ENCODE peak calls at places on chromosomes 16 and 17, in six cellular contexts. A is left ventricle myocardium inferior; O is lower leg skin; G is activated CD8-positive, alpha-beta T cell treated with anti-CD3 and anti-CD28 coated beads for 36 hours; I is heart right ventricle; Y is AG04449. L is an unnamed sample.

GRCh38 chr16:85328665-85329058 is 216.4 kb upstream of the CIBAR2 start:
- DNase-seq in A (no peak), O (no peak), G (no peak), I (no peak), Y (no peak), L (no peak)

GRCh38 chr17:47948706-47949196 is 7.4 kb downstream of the PNPO start:
- DNase-seq in A (no peak), O (no peak), G (no peak), I (no peak), Y (no peak), L (no peak)

GRCh38 chr17:27980035-27980434 is 62.4 kb upstream of the NLK start:
- DNase-seq in A (no peak), O (no peak), G (no peak), I (no peak), Y (no peak), L (no peak)

GRCh38 chr17:69500911-69501429 is 86.5 kb downstream of the MAP2K6 start:
- DNase-seq in A (no peak), O (no peak), G (no peak), I (no peak), Y (no peak), L (no peak)

GRCh38 chr17:63446218-63446980 is at the start of gene CYB561:
- DNase-seq in A (peak), O (peak), G (peak), I (peak), Y (no peak), L (peak)

GRCh38 chr17:19409509-19409908 is 1.5 kb upstream of the RNF112 start:
- DNase-seq in A (no peak), O (no peak), G (no peak), I (no peak), Y (no peak), L (no peak)

GRCh38 chr17:49506282-49506681 is 11.2 kb downstream of the NGFR start:
- DNase-seq in A (no peak), O (no peak), G (no peak), I (no peak), Y (no peak), L (no peak)

GRCh38 chr16:71629617-71630016 is 3.6 kb downstream of the MARVELD3 start:
- DNase-seq in A (no peak), O (no peak), G (no peak), I (no peak), Y (no peak), L (no peak)

GRCh38 chr16:82094942-82095540 is 60.0 kb downstream of the HSD17B2 start:
- DNase-seq in A (no peak), O (no peak), G (no peak), I (no peak), Y (no peak), L (no peak)

GRCh38 chr16:79098897-79099296 is 501.6 kb downstream of the MAF start:
- DNase-seq in A (no peak), O (no peak), G (no peak), I (no peak), Y (no peak), L (no peak)

GRCh38 chr17:47304191-47304590 is 19.6 kb upstream of the EFCAB13 start:
- DNase-seq in A (no peak), O (no peak), G (no peak), I (no peak), Y (no peak), L (no peak)

GRCh38 chr16:66758086-66758485 is 6.7 kb upstream of the DYNC1LI2 start:
- DNase-seq in A (no peak), O (no peak), G (no peak), I (no peak), Y (no peak), L (no peak)
- TF ChIP-seq CTCF in A (no peak), O (no peak), G (no peak), I (no peak), Y (no peak), L (no peak)

GRCh38 chr17:76844485-76844829 is 23.7 kb upstream of the MGAT5B start:
- DNase-seq in A (no peak), O (no peak), G (no peak), I (no peak), Y (no peak), L (no peak)

GRCh38 chr17:76844846-76845245 is 23.4 kb upstream of the MGAT5B start:
- DNase-seq in A (no peak), O (no peak), G (no peak), I (no peak), Y (no peak), L (no peak)

GRCh38 chr17:76841776-76842405 is 26.3 kb upstream of the MGAT5B start:
- DNase-seq in A (no peak), O (no peak), G (no peak), I (no peak), Y (no peak), L (no peak)

GRCh38 chr17:76845524-76845923 is 22.7 kb upstream of the MGAT5B start:
- DNase-seq in A (no peak), O (no peak), G (no peak), I (no peak), Y (no peak), L (no peak)

GRCh38 chr17:76843703-76844484 is 24.3 kb upstream of the MGAT5B start:
- DNase-seq in A (no peak), O (no peak), G (no peak), I (no peak), Y (no peak), L (no peak)
- TF ChIP-seq CTCF in A (no peak), O (no peak), G (no peak), I (no peak), Y (no peak), L (no peak)

GRCh38 chr16:4510131-4510530 is 28.4 kb downstream of the CDIP1 start:
- DNase-seq in A (no peak), O (no peak), G (no peak), I (no peak), Y (no peak), L (no peak)

GRCh38 chr16:4510747-4511426 is 27.7 kb downstream of the CDIP1 start:
- DNase-seq in A (no peak), O (no peak), G (no peak), I (no peak), Y (no peak), L (no peak)

GRCh38 chr16:4513086-4513860 is 25.3 kb downstream of the CDIP1 start:
- DNase-seq in A (peak), O (no peak), G (no peak), I (no peak), Y (no peak), L (no peak)

GRCh38 chr16:4512473-4512872 is 26.1 kb downstream of the CDIP1 start:
- DNase-seq in A (no peak), O (no peak), G (no peak), I (no peak), Y (no peak), L (no peak)

DNA sequence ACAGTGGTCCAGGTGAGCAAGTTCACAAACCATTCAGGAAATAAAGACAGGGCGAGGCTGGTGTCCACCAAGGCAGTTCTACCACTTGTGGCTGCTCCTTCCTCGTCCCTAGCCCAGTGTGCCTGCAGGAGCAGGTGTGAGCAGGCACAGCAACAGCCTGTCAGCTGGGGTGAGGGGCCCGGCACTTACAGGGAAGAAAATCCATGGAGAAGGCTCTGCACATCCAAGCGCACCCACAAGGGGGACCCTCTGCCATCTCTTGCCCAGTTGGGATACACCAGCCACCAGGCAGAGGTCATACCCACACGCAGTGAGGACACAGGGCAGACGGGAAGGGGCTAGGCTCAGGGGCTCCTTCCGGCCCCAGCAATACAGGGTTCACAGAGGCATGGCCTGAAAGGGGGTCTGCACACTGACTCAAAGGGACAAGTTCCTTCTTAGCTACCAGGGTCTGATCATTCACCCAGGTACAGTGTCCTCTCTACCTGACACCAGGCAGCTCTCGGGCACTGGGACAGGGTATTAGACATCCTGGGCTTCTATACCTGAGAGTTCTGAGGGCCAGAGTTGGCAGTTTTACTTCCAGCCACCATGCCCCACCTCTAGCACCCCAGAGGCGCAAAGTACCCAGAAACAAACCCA is 27.0 kb downstream of the CDIP1 start:
- DNase-seq in A (peak), O (no peak), G (peak), I (peak), Y (no peak), L (no peak)
- TF ChIP-seq CTCF in A (peak), O (no peak), G (no peak), I (peak), Y (peak), L (peak)

GRCh38 chr17:75752405-75753192 is 12.4 kb downstream of the GALK1 start:
- DNase-seq in A (no peak), O (no peak), G (no peak), I (no peak), Y (no peak), L (peak)
- TF ChIP-seq CTCF in A (no peak), O (no peak), G (no peak), I (no peak), Y (no peak), L (peak)

GRCh38 chr17:15944720-15945492 is at the start of gene ADORA2B:
- DNase-seq in A (peak), O (no peak), G (peak), I (peak), Y (no peak), L (peak)
- TF ChIP-seq CTCF in A (peak), O (no peak), G (peak), I (peak), Y (peak), L (peak)

GRCh38 chr17:72056727-72057290 is 64.0 kb upstream of the SOX9 start:
- DNase-seq in A (no peak), O (no peak), G (no peak), I (no peak), Y (no peak), L (no peak)
- TF ChIP-seq CTCF in A (no peak), O (no peak), G (no peak), I (no peak), Y (no peak), L (no peak)

GRCh38 chr16:70467113-70467512 is 12.7 kb downstream of the FCSK start:
- DNase-seq in A (no peak), O (no peak), G (no peak), I (no peak), Y (no peak), L (no peak)
- TF ChIP-seq CTCF in A (no peak), O (no peak), G (no peak), I (no peak), Y (no peak), L (no peak)

DNA sequence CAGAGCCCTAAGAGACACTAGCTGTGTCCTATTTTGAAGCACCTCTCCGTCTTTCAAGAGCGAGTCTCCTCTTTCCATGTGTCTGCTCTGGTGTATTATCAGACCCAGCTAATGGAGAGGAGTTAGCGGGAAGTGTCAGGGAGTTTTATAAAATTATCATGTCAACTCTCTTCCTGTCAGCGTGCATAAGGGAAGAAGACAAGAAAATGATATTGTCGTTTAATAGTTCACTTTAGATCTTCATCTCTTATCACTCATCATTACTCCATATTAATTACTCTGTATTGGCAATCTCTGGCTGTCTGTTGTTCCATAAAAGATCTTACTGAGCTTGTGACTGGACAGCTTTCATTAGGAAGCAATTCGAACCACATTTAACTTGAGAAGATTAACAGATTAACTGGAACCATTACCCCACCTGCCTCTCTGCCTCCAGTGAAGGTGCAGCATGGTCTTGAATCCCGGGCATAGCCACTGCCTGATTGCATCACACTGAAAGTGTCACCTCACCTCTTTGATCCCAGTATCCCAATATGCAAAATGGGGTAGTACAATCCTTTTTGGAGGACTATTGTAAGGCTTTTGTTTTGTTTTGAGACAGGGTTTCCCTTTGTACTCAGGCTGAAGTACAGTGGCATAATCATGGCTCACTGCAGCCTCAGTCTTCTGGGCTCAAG is 121.1 kb downstream of the TMEM114 start:
- DNase-seq in A (no peak), O (no peak), G (no peak), I (no peak), Y (no peak), L (no peak)
- TF ChIP-seq CTCF in A (no peak), O (no peak), G (no peak), I (no peak), Y (no peak), L (no peak)